ENCODE peak calls at places on chromosomes 13 and 19, in seven cellular contexts. F, T, Q, B, D, M and R are unnamed samples. For H3K4me1, the result is how much of the 10 kb centered on the place peaks cover.

GRCh38 chr19:30927705-30928104 is 421.5 kb downstream of the TSHZ3 start:
- DNase-seq in Q (no peak), F (no peak), D (no peak), T (no peak), M (no peak), B (no peak), R (no peak)

GRCh38 chr13:81738364-81738763 is 1397.4 kb upstream of the SPRY2 start:
- DNase-seq in T (no peak), M (no peak), F (no peak), D (no peak), B (no peak), Q (no peak), R (no peak)

GRCh38 chr19:47475460-47475859 is 3.8 kb upstream of the SLC8A2 start:
- DNase-seq in B (no peak), Q (no peak), T (no peak), M (no peak), F (no peak), D (no peak), R (no peak)

GRCh38 chr19:41376998-41377365 is 649 bp downstream of the TMEM91 start:
- DNase-seq in D (no peak), M (no peak), Q (no peak), F (no peak), B (no peak), T (no peak), R (no peak)

GRCh38 chr13:60226507-60226906 is 62.8 kb upstream of the DIAPH3 start:
- DNase-seq in B (peak), T (no peak), M (no peak), F (peak), D (no peak), Q (no peak), R (no peak)

GRCh38 chr19:4403005-4403761 is 743 bp downstream of the CHAF1A start:
- DNase-seq in F (peak), T (no peak), Q (no peak), D (no peak), B (no peak), M (no peak), R (no peak)

GRCh38 chr19:40273469-40274360 is 11.4 kb downstream of the AKT2 start:
- DNase-seq in Q (no peak), B (no peak), M (no peak), D (no peak), T (no peak), F (no peak), R (no peak)

GRCh38 chr19:13007292-13008045 is 12.2 kb downstream of the NFIX start:
- DNase-seq in M (no peak), B (no peak), T (peak), Q (peak), D (peak), F (no peak), R (no peak)

GRCh38 chr19:29809795-29810503 is 1.8 kb upstream of the CCNE1 start:
- DNase-seq in D (no peak), B (no peak), Q (no peak), M (no peak), T (no peak), F (no peak), R (no peak)

GRCh38 chr19:47891923-47892666 is 6.0 kb upstream of the SULT2A1 start:
- DNase-seq in F (peak), B (no peak), T (no peak), D (no peak), Q (no peak), M (no peak), R (no peak)

GRCh38 chr13:36450534-36450933 is 18.2 kb downstream of the CCNA1 start:
- DNase-seq in F (no peak), Q (no peak), D (no peak), M (no peak), T (no peak), B (no peak), R (no peak)
- H3K27ac ChIP-seq in F (no peak), Q (no peak), D (no peak), M (no peak), T (no peak), B (no peak), R (no peak)

DNA sequence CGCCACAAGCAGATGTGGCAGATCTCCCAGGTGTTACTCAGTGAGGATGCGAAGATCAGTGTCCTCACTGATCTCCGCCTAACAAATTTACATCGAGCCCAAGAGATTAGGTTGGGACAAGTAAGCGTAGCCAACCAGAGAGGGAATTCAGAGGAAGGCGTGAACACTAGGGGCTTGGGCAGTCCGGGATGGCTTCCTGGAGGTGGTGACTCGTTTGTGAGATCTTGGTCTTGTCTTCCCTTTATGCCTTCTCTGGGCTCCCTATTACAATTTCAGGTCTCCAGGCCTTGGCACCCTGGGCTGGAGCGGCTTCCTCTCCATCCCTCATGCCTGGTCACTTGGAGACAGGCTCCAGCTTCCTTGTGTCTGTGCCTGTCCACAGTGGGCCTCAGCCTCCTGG is 6.2 kb downstream of the SF3A2 start:
- DNase-seq in F (no peak), D (no peak), Q (no peak), T (no peak), B (no peak), M (no peak), R (no peak)
- H3K4me1 ChIP-seq in F (under half), D (under half), Q (half or more), T (half or more), B (under half), M (under half), R (half or more)

GRCh38 chr19:18014197-18014596 is 6.2 kb downstream of the ARRDC2 start:
- DNase-seq in F (no peak), D (no peak), M (peak), Q (no peak), B (no peak), T (no peak), R (no peak)

GRCh38 chr19:18013210-18013609 is 5.2 kb downstream of the ARRDC2 start:
- DNase-seq in B (no peak), F (no peak), T (no peak), M (no peak), D (no peak), Q (no peak), R (no peak)

GRCh38 chr19:18010149-18010548 is 2.2 kb downstream of the ARRDC2 start:
- DNase-seq in T (no peak), Q (no peak), D (no peak), M (no peak), F (no peak), B (no peak), R (no peak)

GRCh38 chr19:18017275-18018083 is 9.5 kb downstream of the ARRDC2 start:
- DNase-seq in B (no peak), T (peak), Q (no peak), M (no peak), F (no peak), D (no peak), R (no peak)

DNA sequence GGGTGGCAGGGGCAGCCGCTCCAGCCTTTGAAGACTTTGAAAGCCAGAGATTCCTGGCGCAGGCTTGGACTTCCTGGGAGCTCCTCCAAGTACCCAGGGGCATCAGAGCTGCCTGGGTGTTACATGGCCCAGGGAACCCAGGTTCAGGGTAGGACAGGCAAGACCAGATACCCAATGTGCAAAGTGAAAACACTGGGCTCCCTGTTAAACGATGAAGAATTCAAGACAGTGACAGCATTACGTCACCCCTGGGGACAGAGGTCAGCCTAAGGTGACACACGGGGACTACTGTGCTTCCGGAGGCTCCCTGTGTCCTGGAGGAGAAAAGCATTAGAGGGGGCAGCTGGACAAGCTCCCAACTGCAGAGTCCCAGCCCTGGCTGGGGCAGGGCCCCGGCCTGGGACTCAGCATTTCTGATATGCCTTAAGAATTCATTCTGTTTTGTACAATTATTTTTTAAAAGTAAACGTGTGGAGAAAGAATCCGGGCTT is 5.7 kb downstream of the ARRDC2 start:
- DNase-seq in F (peak), T (peak), D (no peak), Q (peak), M (peak), B (no peak), R (no peak)
- H3K27ac ChIP-seq in F (no peak), T (peak), D (no peak), Q (peak), M (peak), B (no peak), R (no peak)

GRCh38 chr13:48580886-48581285 is 48.0 kb upstream of the RCBTB2 start:
- DNase-seq in B (no peak), F (no peak), D (no peak), Q (no peak), T (no peak), M (no peak), R (no peak)
- H3K4me1 ChIP-seq in B (under half), F (under half), D (under half), Q (under half), T (under half), M (under half), R (under half)

DNA sequence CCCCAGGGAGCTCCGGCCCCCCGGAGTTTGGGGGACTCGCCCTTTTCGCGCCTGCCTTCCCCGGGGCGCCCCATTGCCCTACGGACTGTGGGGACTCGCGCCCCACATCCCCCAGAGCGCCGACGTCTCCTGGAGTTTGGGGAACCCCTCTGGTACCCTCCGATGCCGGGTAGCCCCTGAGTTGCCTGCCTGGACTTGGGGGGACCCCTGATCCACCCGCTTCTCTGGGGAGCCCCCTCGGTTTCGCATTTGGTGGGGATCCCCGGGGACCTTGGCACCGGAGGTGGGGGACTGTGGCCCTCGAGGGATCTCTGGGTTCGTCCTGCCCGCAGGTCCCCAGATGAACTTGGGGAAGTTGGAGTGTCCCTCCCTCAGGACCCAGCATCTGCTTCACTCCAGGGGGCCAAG is 782 bp downstream of the EFNA2 start:
- DNase-seq in F (no peak), M (no peak), Q (no peak), B (no peak), T (no peak), D (no peak), R (no peak)
- H3K27ac ChIP-seq in F (no peak), M (no peak), Q (no peak), B (peak), T (no peak), D (no peak), R (no peak)

DNA sequence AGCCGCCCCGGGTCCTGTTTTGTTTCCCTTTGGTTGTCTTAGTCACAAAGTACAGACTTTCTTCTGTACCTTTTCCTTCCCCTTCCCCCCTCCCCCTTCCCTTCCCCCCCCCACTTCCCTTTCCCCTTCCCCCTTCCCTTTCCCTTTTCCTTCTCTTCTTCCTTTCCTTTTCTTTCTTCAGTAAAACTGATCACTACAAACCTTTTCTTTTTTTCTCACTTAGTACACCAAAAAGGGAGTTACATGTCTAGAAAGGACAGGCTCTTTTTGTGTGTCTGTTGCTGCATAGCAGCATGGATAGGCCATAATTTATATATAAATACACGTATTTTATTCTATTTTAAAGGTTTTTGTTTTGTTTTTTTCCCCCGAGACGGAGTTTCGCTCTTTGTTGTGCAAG is 35.4 kb downstream of the DNM2 start:
- DNase-seq in T (no peak), Q (no peak), B (no peak), D (no peak), M (no peak), F (no peak), R (no peak)
- H3K4me1 ChIP-seq in T (under half), Q (half or more), B (under half), D (under half), M (half or more), F (under half), R (half or more)

GRCh38 chr13:50037788-50038187 is 22.5 kb downstream of the KCNRG start:
- DNase-seq in T (no peak), M (no peak), Q (no peak), F (no peak), B (no peak), D (no peak), R (no peak)

GRCh38 chr13:50033696-50034095 is 18.5 kb downstream of the KCNRG start:
- DNase-seq in D (no peak), B (no peak), Q (no peak), F (no peak), T (no peak), M (no peak), R (no peak)

DNA sequence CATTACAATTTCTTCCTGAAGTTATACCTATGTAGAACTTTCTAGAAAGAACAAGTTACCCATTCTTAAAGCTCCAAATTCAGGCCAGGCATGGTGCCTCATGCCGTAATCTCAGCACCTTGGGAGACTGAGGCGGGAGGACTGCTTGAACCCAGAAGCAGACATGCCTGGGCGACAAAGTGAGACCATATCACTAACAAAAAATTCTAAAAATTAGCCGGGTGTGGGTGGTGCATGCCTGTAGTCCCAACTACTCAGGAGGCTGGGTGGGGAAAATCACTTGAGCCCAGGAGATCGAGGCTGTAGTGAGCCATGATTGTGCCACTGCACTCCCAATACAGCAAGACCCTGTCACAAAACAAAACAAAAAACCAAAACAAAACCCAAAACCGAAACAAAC is 23.0 kb downstream of the KCNRG start:
- DNase-seq in M (no peak), D (no peak), Q (no peak), F (no peak), T (no peak), B (no peak), R (no peak)
- H3K27ac ChIP-seq in M (no peak), D (no peak), Q (no peak), F (no peak), T (no peak), B (no peak), R (no peak)

DNA sequence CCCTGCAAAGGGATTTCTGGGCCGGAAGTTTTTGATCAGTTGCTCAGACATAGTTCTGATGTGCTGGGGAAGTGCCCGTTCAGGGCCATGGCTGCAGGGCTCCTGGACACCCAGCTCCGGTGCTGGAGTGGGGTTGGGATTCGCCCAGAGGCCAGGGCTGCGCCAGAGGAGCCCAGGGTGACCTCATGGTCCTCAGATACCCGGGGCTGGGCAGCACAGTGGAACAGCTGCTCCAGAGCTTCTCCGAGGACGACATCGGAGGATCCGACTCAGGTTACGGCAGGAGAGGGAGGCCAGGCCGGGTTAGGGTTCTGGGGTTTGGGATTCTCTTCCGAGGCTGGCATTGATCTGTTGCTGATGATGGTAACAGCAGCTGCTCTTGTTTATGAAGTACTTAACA is 20.9 kb downstream of the CARM1 start:
- DNase-seq in M (no peak), T (peak), F (no peak), Q (no peak), D (no peak), B (no peak), R (no peak)
- H3K4me1 ChIP-seq in M (under half), T (half or more), F (under half), Q (half or more), D (under half), B (under half), R (under half)

GRCh38 chr19:52351512-52351911 is 15.5 kb downstream of the ZNF610 start:
- DNase-seq in Q (no peak), T (no peak), M (no peak), F (peak), B (no peak), D (no peak), R (no peak)
- H3K27ac ChIP-seq in Q (no peak), T (no peak), M (no peak), F (no peak), B (no peak), D (no peak), R (no peak)